ENCODE peak calls at places on chromosomes 6 and 20, in ten cellular contexts. F is neural progenitor cell, O is mesenchymal stem cell, C is MM.1S, Q is small intestine, I is left lung, U is endodermal cell, B is thoracic aorta, Y is heart left ventricle, H is GM23248. V is an unnamed sample.

GRCh38 chr6:108526739-108527174 is 34.0 kb upstream of the FOXO3 start:
- DNase-seq in U (peak; percentile 57), B (no peak), Y (no peak), O (peak; percentile 51), C (peak; percentile 41), I (no peak), Q (peak; percentile 44), H (peak; percentile 64), F (peak; percentile 53), V (no peak)

GRCh38 chr20:25310921-25311728 is 63.2 kb downstream of the PYGB start:
- DNase-seq in I (no peak), O (peak; percentile 93), Q (no peak), U (no peak), Y (peak; percentile 46), F (no peak), C (peak; percentile 59), B (no peak), H (peak; percentile 81), V (no peak)

GRCh38 chr20:38957915-38958485 is 4.1 kb upstream of the DHX35 start:
- DNase-seq in H (no peak), U (no peak), O (no peak), I (no peak), C (no peak), Y (no peak), Q (no peak), F (no peak), B (no peak), V (no peak)

GRCh38 chr20:62203378-62204030 is 16.6 kb downstream of the HRH3 start:
- DNase-seq in F (no peak), H (no peak), O (no peak), Q (no peak), U (no peak), B (no peak), C (no peak), Y (no peak), I (peak; percentile 49), V (no peak)

GRCh38 chr6:63663147-63663877 is 27.7 kb downstream of the PHF3 start:
- DNase-seq in Y (no peak), C (no peak), H (peak; percentile 78), I (no peak), B (no peak), U (no peak), F (no peak), O (peak; percentile 68), Q (peak; percentile 65), V (no peak)

GRCh38 chr6:26065952-26066380 is 21.3 kb upstream of the HFE start:
- DNase-seq in H (peak; percentile 91), O (peak; percentile 86), C (peak; percentile 89), Y (peak; percentile 50), U (peak; percentile 74), Q (peak; percentile 93), I (no peak), B (peak; percentile 14), F (peak; percentile 78), V (no peak)

GRCh38 chr6:112286010-112286409 is 31.6 kb upstream of the LAMA4 start:
- DNase-seq in B (no peak), Y (no peak), C (no peak), U (no peak), F (no peak), O (no peak), Q (peak; percentile 22), H (no peak), I (no peak), V (no peak)

GRCh38 chr6:113732384-113732966 is 124.7 kb upstream of the MARCKS start:
- DNase-seq in I (no peak), Y (peak; percentile 50), B (no peak), F (peak; percentile 80), U (no peak), H (no peak), C (no peak), O (peak; percentile 45), Q (peak; percentile 28), V (no peak)

GRCh38 chr20:25052255-25053206 is 5.4 kb downstream of the ACSS1 start:
- DNase-seq in B (peak; percentile 48), Q (no peak), I (no peak), O (no peak), Y (peak; percentile 22), C (no peak), U (peak; percentile 23), H (peak; percentile 59), F (no peak), V (no peak)

GRCh38 chr6:80364206-80364605 is 257.7 kb downstream of the BCKDHB start:
- DNase-seq in O (no peak), C (no peak), Y (no peak), H (no peak), I (no peak), B (no peak), F (no peak), Q (no peak), U (no peak), V (no peak)

DNA sequence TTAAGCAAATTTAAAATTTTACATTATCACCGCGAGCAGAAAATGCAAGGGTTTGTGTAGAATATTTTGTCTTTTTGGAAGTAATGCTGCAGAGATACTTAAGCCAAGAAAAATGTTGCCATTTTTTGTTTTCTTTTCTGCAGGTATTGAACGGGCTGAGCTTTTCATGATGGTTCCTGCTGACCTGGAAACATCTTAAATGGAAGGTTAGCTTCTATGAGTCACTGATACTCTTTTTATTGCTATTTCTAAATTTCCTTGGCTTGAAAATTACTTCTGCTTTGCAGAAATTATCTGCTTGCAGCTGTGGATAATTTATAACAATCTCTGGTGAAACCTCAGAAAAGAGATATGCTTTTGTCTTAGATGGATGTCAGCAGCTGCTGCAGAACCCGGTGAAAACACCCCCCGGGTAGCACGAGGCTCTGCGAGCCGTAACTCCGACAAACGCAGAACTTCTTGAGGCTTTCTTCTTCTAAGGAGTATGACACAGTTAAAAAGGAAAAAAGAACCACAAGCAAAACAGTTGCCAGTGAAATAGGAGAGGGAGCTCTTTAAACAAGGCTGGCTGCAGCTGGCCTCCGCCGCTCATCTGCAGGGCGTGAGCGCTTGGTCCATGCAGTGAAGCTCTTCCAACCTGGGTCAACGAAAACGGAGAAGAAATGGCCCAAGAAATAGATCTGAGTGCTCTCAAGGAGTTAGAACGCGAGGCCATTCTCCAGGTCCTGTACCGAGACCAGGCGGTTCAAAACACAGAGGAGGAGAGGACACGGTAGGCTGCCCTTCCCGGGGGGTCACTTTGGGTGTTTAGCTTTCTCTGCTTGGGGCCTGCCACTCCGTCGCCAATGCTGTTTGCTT is 13.0 kb downstream of the SYTL3 start:
- DNase-seq in Q (no peak), F (no peak), I (no peak), O (no peak), Y (no peak), B (no peak), C (no peak), U (no peak), H (no peak), V (no peak)
- H3K4me3 ChIP-seq in Q (no peak overlapping the region), F (no peak overlapping the region), I (peak overlapping the region; percentile 17), O (no peak overlapping the region), Y (peak overlapping the region; percentile 18), B (no peak overlapping the region), C (no peak overlapping the region), U (no peak overlapping the region), H (no peak overlapping the region), V (peak overlapping the region; percentile 47)

GRCh38 chr20:58906111-58906510 is 53.6 kb downstream of the GNAS start:
- DNase-seq in Y (no peak), C (no peak), O (no peak), H (no peak), Q (no peak), F (no peak), I (no peak), U (no peak), B (no peak), V (no peak)

GRCh38 chr20:58905236-58905635 is 52.7 kb downstream of the GNAS start:
- DNase-seq in C (no peak), Y (no peak), U (no peak), Q (no peak), O (no peak), B (no peak), H (peak; percentile 9), I (no peak), F (no peak), V (no peak)

GRCh38 chr20:58902003-58902402 is 49.5 kb downstream of the GNAS start:
- DNase-seq in C (no peak), Y (no peak), B (no peak), I (no peak), U (no peak), Q (no peak), H (no peak), O (no peak), F (no peak), V (no peak)

GRCh38 chr20:58900292-58900931 is 47.9 kb downstream of the GNAS start:
- DNase-seq in B (no peak), Y (no peak), I (no peak), F (peak; percentile 70), O (no peak), H (peak; percentile 35), U (no peak), Q (no peak), C (no peak), V (no peak)

GRCh38 chr20:58903636-58904035 is 51.1 kb downstream of the GNAS start:
- DNase-seq in Q (no peak), Y (no peak), I (no peak), B (no peak), C (no peak), O (no peak), U (no peak), H (no peak), F (no peak), V (no peak)
- H3K36me3 ChIP-seq in Q (peaks cover 12% of the 10 kb centered on the region), Y (peaks cover 38% of the 10 kb centered on the region), I (no peaks in the 10 kb centered on the region), B (peaks cover 25% of the 10 kb centered on the region), C (peaks cover 21% of the 10 kb centered on the region), O (peaks cover 27% of the 10 kb centered on the region), U (peaks cover 89% of the 10 kb centered on the region), H (peaks cover 61% of the 10 kb centered on the region), F (peaks cover 39% of the 10 kb centered on the region), V (peaks cover 12% of the 10 kb centered on the region)

DNA sequence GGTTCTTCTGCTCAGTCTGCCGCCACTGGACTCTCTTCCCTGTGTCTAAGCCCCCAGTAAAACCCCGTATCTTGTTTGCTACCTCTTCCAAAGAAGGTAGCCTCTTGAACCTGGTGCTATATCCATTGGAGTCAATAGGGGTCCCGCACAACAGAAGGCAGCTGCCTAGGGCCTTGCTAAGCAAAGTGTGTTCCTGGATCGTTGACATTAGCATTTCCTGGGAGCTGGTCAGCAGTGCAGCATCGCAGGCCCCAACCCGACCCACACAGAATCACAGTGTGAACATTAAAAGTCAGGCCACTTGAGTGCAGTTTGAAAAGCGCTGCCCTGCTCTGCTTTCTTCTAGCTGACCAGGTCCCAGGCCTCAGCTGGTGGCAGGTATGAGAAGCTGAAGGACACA is 2.9 kb downstream of the ADA start:
- DNase-seq in H (no peak), C (no peak), U (peak; percentile 76), B (no peak), I (no peak), Y (no peak), Q (no peak), O (no peak), F (peak; percentile 48), V (no peak)
- H3K4me1 ChIP-seq in H (peaks cover 11% of the 10 kb centered on the region), C (peaks cover 54% of the 10 kb centered on the region), U (peaks cover 5% of the 10 kb centered on the region), B (peaks cover 4% of the 10 kb centered on the region), I (peaks cover 93% of the 10 kb centered on the region), Y (peaks cover 3% of the 10 kb centered on the region), Q (peaks cover 6% of the 10 kb centered on the region), O (peaks cover 45% of the 10 kb centered on the region), F (peaks cover 42% of the 10 kb centered on the region), V (peaks cover 80% of the 10 kb centered on the region)

GRCh38 chr6:132804251-132804650 is 5.8 kb upstream of the SLC18B1 start:
- DNase-seq in O (no peak), C (no peak), U (no peak), H (no peak), F (no peak), Q (no peak), I (no peak), B (no peak), Y (no peak), V (no peak)

GRCh38 chr6:132797975-132798819 is at the start of gene SLC18B1:
- DNase-seq in C (peak; percentile 26), B (no peak), H (peak; percentile 65), I (peak; percentile 92), Y (peak; percentile 38), U (peak; percentile 87), Q (peak; percentile 62), O (peak; percentile 61), F (peak; percentile 76), V (no peak)

GRCh38 chr6:132798820-132799538 is 542 bp upstream of the SLC18B1 start:
- DNase-seq in C (peak; percentile 84), F (peak; percentile 62), B (no peak), H (peak; percentile 80), Q (peak; percentile 95), Y (peak; percentile 70), I (peak; percentile 81), U (peak; percentile 89), O (peak; percentile 74), V (no peak)
- H3K4me3 ChIP-seq in C (peak overlapping the region; percentile 88), F (peak overlapping the region; percentile 60), B (no peak overlapping the region), H (peak overlapping the region; percentile 80), Q (peak overlapping the region; percentile 98), Y (no peak overlapping the region), I (peak overlapping the region; percentile 71), U (peak overlapping the region; percentile 83), O (peak overlapping the region; percentile 95), V (peak overlapping the region; percentile 86)

V was measured in esophagus squamous epithelium.